ENCODE peak calls at places on chromosomes 1 and 21, in seven cellular contexts. T is right atrium auricular region, Z is T-helper 1 cell, A is activated T-cell treated with anti-CD3 and anti-CD28 coated beads for 24 hours, U is hypothalamus, G is T1000, Y is GM06990. K is an unnamed sample.

GRCh38 chr1:206557636-206558473 is 50.5 kb downstream of the RASSF5 start:
- DNase-seq in T (no peak), Z (peak; percentile 63), A (no peak), U (no peak), G (no peak), Y (peak; percentile 40), K (no peak)

GRCh38 chr1:219477861-219478260 is 135.0 kb downstream of the ZC3H11B start:
- DNase-seq in T (no peak), Z (no peak), A (no peak), U (no peak), G (no peak), Y (no peak), K (no peak)

GRCh38 chr1:242425232-242425631 is 99.3 kb downstream of the PLD5 start:
- DNase-seq in T (no peak), Z (peak; percentile 1), A (no peak), U (no peak), G (no peak), Y (no peak), K (peak; percentile 4)

GRCh38 chr1:13583592-13583963 is at the start of gene PDPN:
- DNase-seq in T (no peak), Z (no peak), A (no peak), U (no peak), G (no peak), Y (no peak), K (no peak)

GRCh38 chr1:243179714-243180113 is 75.4 kb downstream of the CEP170 start:
- DNase-seq in T (no peak), Z (peak; percentile 65), A (no peak), U (no peak), G (no peak), Y (no peak), K (no peak)

GRCh38 chr1:59976194-59977074 is 49.9 kb upstream of the CYP2J2 start:
- DNase-seq in T (peak; percentile 82), Z (peak; percentile 14), A (peak; percentile 30), U (no peak), G (peak; percentile 37), Y (peak; percentile 5), K (peak; percentile 64)

GRCh38 chr1:177228721-177229088 is 57.9 kb downstream of the BRINP2 start:
- DNase-seq in T (no peak), Z (no peak), A (no peak), U (no peak), G (peak; percentile 36), Y (no peak), K (no peak)

GRCh38 chr1:8020032-8020431 is 6.1 kb downstream of the ERRFI1 start:
- DNase-seq in T (peak; percentile 52), Z (no peak), A (no peak), U (no peak), G (no peak), Y (no peak), K (no peak)

GRCh38 chr1:194194724-194195123 is 1008.3 kb upstream of the B3GALT2 start:
- DNase-seq in T (no peak), Z (no peak), A (no peak), U (no peak), G (no peak), Y (no peak), K (no peak)

GRCh38 chr1:222243902-222244301 is 304.0 kb downstream of the HHIPL2 start:
- DNase-seq in T (no peak), Z (no peak), A (no peak), U (no peak), G (no peak), Y (no peak), K (no peak)

GRCh38 chr1:33424205-33424604 is 6.7 kb downstream of the PHC2 start:
- DNase-seq in T (no peak), Z (no peak), A (no peak), U (no peak), G (no peak), Y (no peak), K (peak; percentile 54)

GRCh38 chr1:66244429-66244828 is 289.5 kb upstream of the SGIP1 start:
- DNase-seq in T (no peak), Z (no peak), A (no peak), U (no peak), G (no peak), Y (no peak), K (peak; percentile 17)

GRCh38 chr21:32021319-32022027 is 148.7 kb downstream of the HUNK start:
- DNase-seq in T (peak; percentile 69), Z (no peak), A (no peak), U (peak; percentile 6), G (no peak), Y (no peak), K (no peak)

GRCh38 chr21:42650441-42651421 is 2.7 kb upstream of the PDE9A start:
- DNase-seq in T (no peak), Z (no peak), A (no peak), U (no peak), G (no peak), Y (no peak), K (no peak)

GRCh38 chr1:217088521-217089221 is 365.4 kb upstream of the ESRRG start:
- DNase-seq in T (no peak), Z (no peak), A (no peak), U (peak; percentile 4), G (no peak), Y (no peak), K (no peak)

K was measured in brain microvascular endothelial cell.